ENCODE peak calls at places on chromosome 20, in six cellular contexts. V, W, O, K, E and G are unnamed samples.

GRCh38 chr20:6707231-6707870 is 60.1 kb upstream of the BMP2 start:
- DNase-seq in E (no peak), V (no peak), O (no peak), W (no peak), K (no peak), G (no peak)

GRCh38 chr20:51767867-51768758 is at the start of gene ATP9A:
- DNase-seq in W (no peak), K (no peak), E (peak), O (no peak), V (no peak), G (no peak)

GRCh38 chr20:37375227-37375626 is 29.3 kb downstream of the SRC start:
- DNase-seq in K (no peak), E (no peak), O (no peak), W (no peak), V (peak), G (no peak)

GRCh38 chr20:37697314-37697713 is 3.5 kb downstream of the CTNNBL1 start:
- DNase-seq in O (no peak), V (peak), E (no peak), K (no peak), W (no peak), G (peak)

GRCh38 chr20:409697-410559 is 1.8 kb downstream of the RBCK1 start:
- DNase-seq in O (no peak), V (no peak), W (no peak), K (no peak), E (no peak), G (no peak)

GRCh38 chr20:37564388-37565133 is 36.9 kb upstream of the BLCAP start:
- DNase-seq in K (no peak), O (peak), V (no peak), E (peak), W (peak), G (no peak)

GRCh38 chr20:35385733-35386132 is 26.0 kb downstream of the UQCC1 start:
- DNase-seq in O (no peak), E (no peak), W (no peak), K (no peak), V (no peak), G (no peak)

GRCh38 chr20:12067686-12068085 is 150.0 kb downstream of the BTBD3 start:
- DNase-seq in K (no peak), V (no peak), W (no peak), O (no peak), E (no peak), G (no peak)

GRCh38 chr20:43586641-43587040 is 4.1 kb upstream of the IFT52 start:
- DNase-seq in V (no peak), O (no peak), E (no peak), W (no peak), K (no peak), G (no peak)

GRCh38 chr20:6533828-6534388 is 233.6 kb upstream of the BMP2 start:
- DNase-seq in K (no peak), W (no peak), V (no peak), O (no peak), E (no peak), G (no peak)

GRCh38 chr20:25346349-25346748 is 44.3 kb downstream of the ABHD12 start:
- DNase-seq in V (no peak), K (no peak), E (no peak), W (no peak), O (no peak), G (no peak)

GRCh38 chr20:23622839-23623343 is 14.9 kb downstream of the CST3 start:
- DNase-seq in O (peak), E (no peak), V (no peak), K (no peak), W (peak), G (no peak)

GRCh38 chr20:40688129-40689099 is 622 bp downstream of the MAFB start:
- DNase-seq in E (peak), V (no peak), W (no peak), K (no peak), O (no peak), G (no peak)

GRCh38 chr20:58127731-58128130 is 100.7 kb downstream of the ANKRD60 start:
- DNase-seq in V (no peak), E (no peak), W (peak), O (no peak), K (no peak), G (no peak)

GRCh38 chr20:22921595-22922421 is 113.3 kb upstream of the SSTR4 start:
- DNase-seq in O (no peak), K (no peak), W (no peak), V (no peak), E (no peak), G (peak)

GRCh38 chr20:13865825-13866351 is 81.1 kb downstream of the NDUFAF5 start:
- DNase-seq in E (no peak), O (no peak), K (no peak), W (no peak), V (no peak), G (peak)

GRCh38 chr20:38404016-38404415 is 31.1 kb downstream of the SNHG17 start:
- DNase-seq in K (no peak), E (no peak), V (no peak), W (no peak), O (no peak), G (no peak)

GRCh38 chr20:18832801-18833200 is 19.2 kb downstream of the SCP2D1 start:
- DNase-seq in W (no peak), K (no peak), V (no peak), O (no peak), E (no peak), G (no peak)

GRCh38 chr20:4661191-4661590 is 60.5 kb upstream of the PRND start:
- DNase-seq in O (peak), W (no peak), V (no peak), K (no peak), E (no peak), G (peak)

GRCh38 chr20:43926287-43926686 is 11.6 kb downstream of the TOX2 start:
- DNase-seq in V (no peak), K (no peak), O (no peak), E (no peak), W (no peak), G (no peak)

GRCh38 chr20:61414455-61414991 is 162.5 kb downstream of the CDH4 start:
- DNase-seq in E (peak), V (no peak), O (no peak), K (no peak), W (no peak), G (no peak)

GRCh38 chr20:34262488-34263288 is 21.5 kb downstream of the ASIP start:
- DNase-seq in W (peak), E (no peak), V (no peak), O (no peak), K (no peak), G (peak)

GRCh38 chr20:24567508-24567907 is 98.1 kb downstream of the SYNDIG1 start:
- DNase-seq in E (no peak), W (no peak), V (no peak), K (no peak), O (no peak), G (no peak)

GRCh38 chr20:17635846-17636245 is 46.2 kb downstream of the RRBP1 start:
- DNase-seq in E (no peak), V (no peak), K (no peak), W (no peak), O (no peak), G (no peak)

GRCh38 chr20:48817367-48818030 is 10.3 kb downstream of the PREX1 start:
- DNase-seq in K (no peak), V (no peak), W (no peak), E (no peak), O (no peak), G (no peak)

GRCh38 chr20:46406986-46407670 is 713 bp upstream of the ELMO2 start:
- DNase-seq in E (peak), K (no peak), W (peak), V (peak), O (no peak), G (peak)

GRCh38 chr20:37376791-37377190 is 30.9 kb downstream of the SRC start:
- DNase-seq in V (no peak), K (no peak), E (no peak), O (no peak), W (no peak), G (no peak)

GRCh38 chr20:64173116-64173515 is 8.9 kb downstream of the MYT1 start:
- DNase-seq in V (no peak), O (no peak), W (no peak), K (no peak), E (no peak), G (no peak)

GRCh38 chr20:38221041-38221589 is 39.4 kb downstream of the KIAA1755 start:
- DNase-seq in O (peak), E (peak), W (peak), K (peak), V (no peak), G (peak)

GRCh38 chr20:5001174-5002076 is at the start of gene SLC23A2:
- DNase-seq in O (peak), K (no peak), V (no peak), W (no peak), E (peak), G (peak)

GRCh38 chr20:56516631-56517030 is 7.9 kb upstream of the FAM209A start:
- DNase-seq in O (no peak), K (no peak), V (no peak), E (no peak), W (no peak), G (no peak)
- TF ChIP-seq GABPA in O (no peak), K (no peak), V (no peak), E (no peak), W (no peak), G (no peak)

GRCh38 chr20:21105429-21106170 is 558 bp downstream of the LINC00237 start:
- DNase-seq in E (peak), K (no peak), V (no peak), O (no peak), W (no peak), G (no peak)
- TF ChIP-seq GABPA in E (no peak), K (no peak), V (no peak), O (no peak), W (no peak), G (no peak)

GRCh38 chr20:59665656-59666555 is 61.6 kb downstream of the PHACTR3 start:
- DNase-seq in W (no peak), V (no peak), K (no peak), E (no peak), O (no peak), G (no peak)
- TF ChIP-seq GABPA in W (no peak), V (no peak), K (no peak), E (no peak), O (no peak), G (no peak)

GRCh38 chr20:54512694-54513093 is 37.3 kb downstream of the DOK5 start:
- DNase-seq in O (no peak), K (no peak), W (peak), E (no peak), V (no peak), G (no peak)
- TF ChIP-seq GABPA in O (no peak), K (no peak), W (no peak), E (no peak), V (no peak), G (no peak)

GRCh38 chr20:47501117-47501482 is 587 bp upstream of the NCOA3 start:
- DNase-seq in O (no peak), W (no peak), V (no peak), E (no peak), K (no peak), G (no peak)

GRCh38 chr20:47503685-47504084 is 2.0 kb downstream of the NCOA3 start:
- DNase-seq in V (no peak), W (no peak), K (no peak), E (no peak), O (no peak), G (no peak)

GRCh38 chr20:47501483-47502270 is at the start of gene NCOA3:
- DNase-seq in O (peak), E (peak), K (peak), W (peak), V (no peak), G (peak)

GRCh38 chr20:47502271-47502730 is 614 bp downstream of the NCOA3 start:
- DNase-seq in E (no peak), V (no peak), W (no peak), O (peak), K (no peak), G (no peak)

DNA sequence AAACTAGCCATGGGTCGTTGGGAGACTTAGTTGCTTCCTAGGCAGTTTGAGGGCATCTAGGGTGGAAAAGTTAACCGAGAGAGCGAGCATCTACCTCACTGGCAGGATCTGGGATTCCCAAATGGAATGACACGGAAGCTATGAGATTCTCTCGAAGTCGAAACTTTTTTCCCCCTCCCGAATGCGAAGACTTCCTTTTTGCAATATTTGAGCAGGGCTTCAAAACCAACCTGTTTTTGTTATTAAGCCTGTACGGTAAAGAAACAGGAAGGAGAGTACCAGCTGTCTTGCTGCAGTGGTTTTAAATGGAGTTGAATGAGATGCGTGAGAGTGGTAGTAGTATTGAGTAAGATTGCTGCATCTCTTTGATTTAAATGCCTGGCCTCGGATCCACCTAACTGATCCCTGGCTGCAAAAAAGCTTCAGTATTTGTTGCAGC is 1.1 kb downstream of the NCOA3 start:
- DNase-seq in E (peak), V (no peak), W (peak), K (no peak), O (no peak), G (peak)
- TF ChIP-seq GABPA in E (no peak), V (no peak), W (no peak), K (no peak), O (no peak), G (peak)

DNA sequence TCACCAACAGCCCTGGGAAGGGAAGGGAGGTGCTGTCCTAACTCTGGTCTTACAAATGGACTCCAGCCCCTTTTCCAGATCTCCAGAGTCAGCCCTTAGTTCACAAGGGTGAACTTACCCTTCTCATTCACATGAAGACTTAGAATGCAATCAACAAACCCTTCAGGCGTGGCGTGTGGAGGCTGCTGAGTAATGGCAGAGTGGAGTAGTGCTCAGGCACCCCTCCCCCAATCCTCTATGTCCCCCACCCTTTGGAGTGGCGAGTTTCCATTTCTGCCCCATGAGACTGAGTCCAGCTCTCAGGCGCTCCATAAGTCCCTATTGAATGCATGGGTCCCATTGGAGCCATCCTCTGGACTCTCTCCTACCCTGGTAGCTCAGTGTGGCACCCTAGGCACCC is 3.3 kb downstream of the SNAI1 start:
- DNase-seq in E (no peak), V (no peak), K (no peak), W (no peak), O (no peak), G (no peak)
- TF ChIP-seq GABPA in E (no peak), V (no peak), K (no peak), W (no peak), O (no peak), G (no peak)